ENCODE peak calls at places on chromosome 22, in eight cellular contexts. J is left ventricle myocardium inferior; E is stimulated activated naive CD8-positive, alpha-beta T cell treated with anti-CD3 and anti-CD28 coated beads, Interleukin-15, Interleukin-2, amounts not matched to agents 100 U/mL and 50 U/mL, for 24 hours; N is brain microvascular endothelial cell; W is fibroblast of lung; Y is sigmoid colon; L is activated gamma-delta T cell; Q is non-pigmented ciliary epithelial cell. R is an unnamed sample.

GRCh38 chr22:48843640-48844039 is 984.0 kb downstream of the BRD1 start:
- DNase-seq in J (no peak), E (no peak), N (no peak), W (no peak), Y (peak; percentile 28), L (no peak), Q (no peak), R (no peak)

GRCh38 chr22:34645375-34645774 is 420.6 kb upstream of the ISX start:
- DNase-seq in J (no peak), E (no peak), N (no peak), W (no peak), Y (no peak), L (no peak), Q (no peak), R (no peak)

GRCh38 chr22:42885446-42885845 is 28.4 kb upstream of the ARFGAP3 start:
- DNase-seq in J (no peak), E (no peak), N (no peak), W (no peak), Y (no peak), L (no peak), Q (no peak), R (no peak)

GRCh38 chr22:19058713-19059451 is 63.3 kb downstream of the DGCR2 start:
- DNase-seq in J (no peak), E (no peak), N (no peak), W (no peak), Y (peak; percentile 39), L (no peak), Q (no peak), R (no peak)

GRCh38 chr22:21652547-21653545 is 10.7 kb downstream of the SDF2L1 start:
- DNase-seq in J (no peak), E (no peak), N (no peak), W (no peak), Y (no peak), L (no peak), Q (no peak), R (no peak)

GRCh38 chr22:41563051-41563711 is 2.4 kb downstream of the CSDC2 start:
- DNase-seq in J (no peak), E (no peak), N (peak; percentile 70), W (peak; percentile 84), Y (no peak), L (no peak), Q (peak; percentile 53), R (no peak)

GRCh38 chr22:30396871-30397655 is at the start of gene SEC14L2:
- DNase-seq in J (peak; percentile 72), E (peak; percentile 78), N (no peak), W (peak; percentile 39), Y (peak; percentile 88), L (peak; percentile 38), Q (no peak), R (peak; percentile 43)

GRCh38 chr22:35337932-35338331 is 38.2 kb downstream of the TOM1 start:
- DNase-seq in J (no peak), E (no peak), N (no peak), W (no peak), Y (no peak), L (no peak), Q (no peak), R (no peak)

GRCh38 chr22:21736084-21736642 is 569 bp upstream of the YPEL1 start:
- DNase-seq in J (no peak), E (no peak), N (no peak), W (no peak), Y (no peak), L (no peak), Q (no peak), R (no peak)

GRCh38 chr22:40021401-40022000 is 26.7 kb downstream of the FAM83F start:
- DNase-seq in J (no peak), E (no peak), N (no peak), W (no peak), Y (no peak), L (no peak), Q (no peak), R (no peak)

GRCh38 chr22:20138417-20138738 is 6.8 kb downstream of the ZDHHC8 start:
- DNase-seq in J (no peak), E (no peak), N (no peak), W (no peak), Y (no peak), L (no peak), Q (no peak), R (no peak)

GRCh38 chr22:33035276-33035863 is 22.8 kb downstream of the SYN3 start:
- DNase-seq in J (no peak), E (no peak), N (no peak), W (no peak), Y (no peak), L (no peak), Q (no peak), R (no peak)

GRCh38 chr22:21865041-21865440 is 2.4 kb downstream of the MAPK1 start:
- DNase-seq in J (no peak), E (peak; percentile 27), N (peak; percentile 79), W (peak; percentile 86), Y (peak; percentile 75), L (no peak), Q (peak; percentile 63), R (peak; percentile 79)

GRCh38 chr22:33332538-33332937 is 274.4 kb upstream of the SYN3 start:
- DNase-seq in J (no peak), E (no peak), N (no peak), W (no peak), Y (no peak), L (no peak), Q (no peak), R (no peak)